ENCODE peak calls at places on chromosomes 16 and 17, in six cellular contexts. One of them, this sample, is unnamed.

GRCh38 chr17:75507712-75508111 is 7.6 kb downstream of the CASKIN2 start:
- DNase-seq in OCI-LY7: no peak
- DNase-seq in lung: no peak
- DNase-seq in AG04450: no peak
- DNase-seq in Peyer's patch: no peak
- DNase-seq in endothelial cell of umbilical vein: no peak
- DNase-seq in this sample: no peak

GRCh38 chr17:64028874-64029464 is 8.5 kb upstream of the ICAM2 start:
- DNase-seq in Peyer's patch: peak; percentile 92
- DNase-seq in endothelial cell of umbilical vein: peak; percentile 67
- DNase-seq in lung: peak; percentile 63
- DNase-seq in OCI-LY7: peak; percentile 83
- DNase-seq in AG04450: peak; percentile 39
- DNase-seq in this sample: peak; percentile 42

GRCh38 chr16:58035356-58036170 is 10.0 kb downstream of the MMP15 start:
- DNase-seq in Peyer's patch: no peak
- DNase-seq in endothelial cell of umbilical vein: no peak
- DNase-seq in OCI-LY7: peak; percentile 37
- DNase-seq in AG04450: no peak
- DNase-seq in lung: no peak
- DNase-seq in this sample: no peak

GRCh38 chr17:48244121-48244711 is 136.7 kb downstream of the SNX11 start:
- DNase-seq in Peyer's patch: peak; percentile 71
- DNase-seq in endothelial cell of umbilical vein: peak; percentile 88
- DNase-seq in AG04450: no peak
- DNase-seq in OCI-LY7: peak; percentile 29
- DNase-seq in lung: no peak
- DNase-seq in this sample: no peak

GRCh38 chr16:14050297-14051027 is 20.7 kb upstream of the MRTFB start:
- DNase-seq in AG04450: no peak
- DNase-seq in Peyer's patch: no peak
- DNase-seq in endothelial cell of umbilical vein: peak; percentile 62
- DNase-seq in OCI-LY7: no peak
- DNase-seq in lung: no peak
- DNase-seq in this sample: no peak

GRCh38 chr17:49565948-49566491 is 9.7 kb upstream of the NXPH3 start:
- DNase-seq in Peyer's patch: peak; percentile 61
- DNase-seq in OCI-LY7: no peak
- DNase-seq in AG04450: no peak
- DNase-seq in lung: peak; percentile 89
- DNase-seq in endothelial cell of umbilical vein: no peak
- DNase-seq in this sample: no peak

GRCh38 chr17:42670925-42671657 is 5.7 kb downstream of the PLEKHH3 start:
- DNase-seq in endothelial cell of umbilical vein: no peak
- DNase-seq in AG04450: no peak
- DNase-seq in lung: no peak
- DNase-seq in OCI-LY7: no peak
- DNase-seq in Peyer's patch: no peak
- DNase-seq in this sample: no peak

GRCh38 chr17:17511971-17512858 is 16.0 kb upstream of the RASD1 start:
- DNase-seq in Peyer's patch: no peak
- DNase-seq in AG04450: peak; percentile 75
- DNase-seq in OCI-LY7: no peak
- DNase-seq in endothelial cell of umbilical vein: no peak
- DNase-seq in lung: no peak
- DNase-seq in this sample: no peak

GRCh38 chr17:73872816-73873215 is 228.6 kb upstream of the SDK2 start:
- DNase-seq in endothelial cell of umbilical vein: no peak
- DNase-seq in OCI-LY7: no peak
- DNase-seq in AG04450: no peak
- DNase-seq in Peyer's patch: no peak
- DNase-seq in lung: no peak
- DNase-seq in this sample: no peak

GRCh38 chr17:81338301-81339179 is 43.4 kb upstream of the SLC38A10 start:
- DNase-seq in lung: no peak
- DNase-seq in Peyer's patch: no peak
- DNase-seq in OCI-LY7: no peak
- DNase-seq in endothelial cell of umbilical vein: no peak
- DNase-seq in AG04450: no peak
- DNase-seq in this sample: no peak

GRCh38 chr16:56789360-56789759 is 59.4 kb downstream of the NUP93 start:
- DNase-seq in endothelial cell of umbilical vein: peak; percentile 55
- DNase-seq in lung: peak; percentile 38
- DNase-seq in OCI-LY7: peak; percentile 57
- DNase-seq in AG04450: no peak
- DNase-seq in Peyer's patch: peak; percentile 51
- DNase-seq in this sample: no peak

GRCh38 chr16:22329199-22329695 is 32.0 kb downstream of the POLR3E start:
- DNase-seq in endothelial cell of umbilical vein: no peak
- DNase-seq in Peyer's patch: no peak
- DNase-seq in lung: no peak
- DNase-seq in OCI-LY7: no peak
- DNase-seq in AG04450: no peak
- DNase-seq in this sample: no peak

GRCh38 chr17:29358421-29358820 is 31.7 kb upstream of the TAOK1 start:
- DNase-seq in OCI-LY7: no peak
- DNase-seq in endothelial cell of umbilical vein: no peak
- DNase-seq in AG04450: no peak
- DNase-seq in Peyer's patch: no peak
- DNase-seq in lung: no peak
- DNase-seq in this sample: no peak

GRCh38 chr16:28140788-28141618 is 70.8 kb downstream of the XPO6 start:
- DNase-seq in Peyer's patch: peak; percentile 82
- DNase-seq in lung: peak; percentile 60
- DNase-seq in OCI-LY7: peak; percentile 80
- DNase-seq in AG04450: no peak
- DNase-seq in endothelial cell of umbilical vein: no peak
- DNase-seq in this sample: peak; percentile 64

GRCh38 chr16:77585852-77586251 is 136.5 kb upstream of the NUDT7 start:
- DNase-seq in AG04450: no peak
- DNase-seq in endothelial cell of umbilical vein: peak; percentile 94
- DNase-seq in Peyer's patch: no peak
- DNase-seq in lung: no peak
- DNase-seq in OCI-LY7: no peak
- DNase-seq in this sample: no peak

GRCh38 chr16:85164838-85165516 is 52.7 kb upstream of the CIBAR2 start:
- DNase-seq in endothelial cell of umbilical vein: no peak
- DNase-seq in Peyer's patch: no peak
- DNase-seq in OCI-LY7: no peak
- DNase-seq in AG04450: no peak
- DNase-seq in lung: no peak
- DNase-seq in this sample: no peak

GRCh38 chr17:57480438-57481196 is 224.3 kb downstream of the MSI2 start:
- DNase-seq in Peyer's patch: no peak
- DNase-seq in OCI-LY7: no peak
- DNase-seq in lung: no peak
- DNase-seq in endothelial cell of umbilical vein: peak; percentile 60
- DNase-seq in AG04450: no peak
- DNase-seq in this sample: no peak

GRCh38 chr16:2799852-2800226 is 1.6 kb downstream of the PRSS41 start:
- DNase-seq in endothelial cell of umbilical vein: no peak
- DNase-seq in OCI-LY7: no peak
- DNase-seq in AG04450: no peak
- DNase-seq in lung: peak; percentile 69
- DNase-seq in Peyer's patch: no peak
- DNase-seq in this sample: no peak

GRCh38 chr16:4454618-4455017 is 19.8 kb downstream of the NMRAL1 start:
- DNase-seq in AG04450: no peak
- DNase-seq in lung: no peak
- DNase-seq in OCI-LY7: no peak
- DNase-seq in endothelial cell of umbilical vein: no peak
- DNase-seq in Peyer's patch: no peak
- DNase-seq in this sample: no peak

GRCh38 chr17:46154151-46154816 is 38.9 kb downstream of the KANSL1 start:
- DNase-seq in Peyer's patch: no peak
- DNase-seq in endothelial cell of umbilical vein: peak; percentile 78
- DNase-seq in lung: no peak
- DNase-seq in AG04450: no peak
- DNase-seq in OCI-LY7: peak; percentile 46
- DNase-seq in this sample: peak; percentile 23

GRCh38 chr17:74987909-74988711 is 678 bp downstream of the CDR2L start:
- DNase-seq in AG04450: peak; percentile 29
- DNase-seq in Peyer's patch: peak; percentile 86
- DNase-seq in OCI-LY7: peak; percentile 15
- DNase-seq in endothelial cell of umbilical vein: peak; percentile 84
- DNase-seq in lung: peak; percentile 65
- DNase-seq in this sample: peak; percentile 12

GRCh38 chr17:75664099-75664549 is 2.8 kb downstream of the RECQL5 start:
- DNase-seq in AG04450: no peak
- DNase-seq in endothelial cell of umbilical vein: no peak
- DNase-seq in lung: no peak
- DNase-seq in OCI-LY7: peak; percentile 100
- DNase-seq in Peyer's patch: no peak
- DNase-seq in this sample: no peak

GRCh38 chr16:35296962-35297653 is 1837.7 kb downstream of the TP53TG3F start:
- DNase-seq in Peyer's patch: no peak
- DNase-seq in AG04450: no peak
- DNase-seq in endothelial cell of umbilical vein: no peak
- DNase-seq in lung: peak; percentile 3
- DNase-seq in OCI-LY7: no peak
- DNase-seq in this sample: no peak
- H3K9me3 ChIP-seq in Peyer's patch: no peaks in the 10 kb centered on the region
- H3K9me3 ChIP-seq in AG04450: peaks cover 18% of the 10 kb centered on the region
- H3K9me3 ChIP-seq in endothelial cell of umbilical vein: peaks cover 4% of the 10 kb centered on the region
- H3K9me3 ChIP-seq in lung: no peaks in the 10 kb centered on the region
- H3K9me3 ChIP-seq in OCI-LY7: no peaks in the 10 kb centered on the region
- H3K9me3 ChIP-seq in this sample: no peaks in the 10 kb centered on the region

GRCh38 chr16:72937360-72937759 is 110.6 kb downstream of the ZFHX3 start:
- DNase-seq in OCI-LY7: no peak
- DNase-seq in endothelial cell of umbilical vein: no peak
- DNase-seq in Peyer's patch: no peak
- DNase-seq in AG04450: no peak
- DNase-seq in lung: no peak
- DNase-seq in this sample: no peak

GRCh38 chr16:72934661-72935403 is 113.1 kb downstream of the ZFHX3 start:
- DNase-seq in Peyer's patch: no peak
- DNase-seq in lung: no peak
- DNase-seq in endothelial cell of umbilical vein: no peak
- DNase-seq in OCI-LY7: no peak
- DNase-seq in AG04450: no peak
- DNase-seq in this sample: no peak

GRCh38 chr16:72935896-72936295 is 112.0 kb downstream of the ZFHX3 start:
- DNase-seq in OCI-LY7: no peak
- DNase-seq in AG04450: no peak
- DNase-seq in lung: no peak
- DNase-seq in endothelial cell of umbilical vein: no peak
- DNase-seq in Peyer's patch: no peak
- DNase-seq in this sample: no peak

GRCh38 chr16:72937916-72938315 is 110.0 kb downstream of the ZFHX3 start:
- DNase-seq in OCI-LY7: no peak
- DNase-seq in AG04450: no peak
- DNase-seq in Peyer's patch: no peak
- DNase-seq in endothelial cell of umbilical vein: no peak
- DNase-seq in lung: no peak
- DNase-seq in this sample: no peak

GRCh38 chr16:72936408-72936807 is 111.5 kb downstream of the ZFHX3 start:
- DNase-seq in AG04450: no peak
- DNase-seq in endothelial cell of umbilical vein: no peak
- DNase-seq in Peyer's patch: no peak
- DNase-seq in OCI-LY7: no peak
- DNase-seq in lung: no peak
- DNase-seq in this sample: no peak
- H3K27ac ChIP-seq in AG04450: no peak overlapping the region
- H3K27ac ChIP-seq in endothelial cell of umbilical vein: no peak overlapping the region
- H3K27ac ChIP-seq in Peyer's patch: no peak overlapping the region
- H3K27ac ChIP-seq in OCI-LY7: no peak overlapping the region
- H3K27ac ChIP-seq in lung: no peak overlapping the region
- H3K27ac ChIP-seq in this sample: no peak overlapping the region

DNA sequence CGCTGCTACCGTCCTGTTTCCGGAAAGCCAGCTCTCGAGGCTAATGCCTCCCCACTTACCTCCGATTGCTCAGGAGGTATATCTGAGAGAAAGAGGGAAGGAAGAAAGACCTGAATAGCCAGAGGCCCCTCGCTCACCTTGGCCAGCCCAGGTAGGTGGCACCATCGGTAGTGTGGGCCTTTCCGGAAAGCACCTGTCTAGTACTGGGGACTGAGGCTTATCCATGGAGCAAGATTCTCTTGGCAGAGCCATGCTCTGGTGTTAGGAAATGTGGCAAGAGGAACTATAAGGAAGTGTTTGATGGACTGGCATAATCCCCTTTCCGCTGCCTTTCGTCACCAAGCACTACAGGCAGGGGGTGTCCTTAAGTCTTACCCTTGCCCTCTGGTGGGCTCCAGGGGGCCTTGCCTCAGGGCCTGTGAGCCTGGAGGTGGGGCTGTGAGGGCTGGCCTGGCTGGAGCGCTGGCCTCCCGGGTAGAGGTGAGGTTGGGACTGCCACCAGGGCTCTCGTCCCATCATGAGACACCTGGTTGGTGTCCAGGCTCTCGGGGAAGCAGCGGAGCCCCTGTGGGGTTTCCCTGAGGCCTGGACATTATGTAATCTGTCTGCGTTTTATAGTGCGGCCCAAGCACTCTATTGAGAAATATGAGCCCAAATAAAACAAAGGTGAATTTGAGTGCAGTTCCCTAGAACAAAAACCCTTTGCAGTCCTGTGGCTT is 2.9 kb downstream of the CMIP start:
- DNase-seq in Peyer's patch: peak; percentile 70
- DNase-seq in lung: peak; percentile 68
- DNase-seq in OCI-LY7: no peak
- DNase-seq in AG04450: no peak
- DNase-seq in endothelial cell of umbilical vein: peak; percentile 25
- DNase-seq in this sample: no peak
- H3K4me3 ChIP-seq in Peyer's patch: no peak overlapping the region
- H3K4me3 ChIP-seq in lung: peak overlapping the region; percentile 29
- H3K4me3 ChIP-seq in OCI-LY7: no peak overlapping the region
- H3K4me3 ChIP-seq in AG04450: peak overlapping the region; percentile 79
- H3K4me3 ChIP-seq in endothelial cell of umbilical vein: peak overlapping the region; percentile 97
- H3K4me3 ChIP-seq in this sample: no peak overlapping the region

GRCh38 chr16:35561346-35561745 is 2101.9 kb downstream of the TP53TG3F start:
- DNase-seq in AG04450: no peak
- DNase-seq in OCI-LY7: no peak
- DNase-seq in endothelial cell of umbilical vein: no peak
- DNase-seq in lung: no peak
- DNase-seq in Peyer's patch: no peak
- DNase-seq in this sample: no peak

GRCh38 chr16:35559911-35560636 is 2100.7 kb downstream of the TP53TG3F start:
- DNase-seq in AG04450: no peak
- DNase-seq in OCI-LY7: no peak
- DNase-seq in lung: no peak
- DNase-seq in endothelial cell of umbilical vein: no peak
- DNase-seq in Peyer's patch: no peak
- DNase-seq in this sample: no peak

GRCh38 chr16:35562919-35563318 is 2103.5 kb downstream of the TP53TG3F start:
- DNase-seq in OCI-LY7: no peak
- DNase-seq in lung: no peak
- DNase-seq in Peyer's patch: no peak
- DNase-seq in endothelial cell of umbilical vein: no peak
- DNase-seq in AG04450: no peak
- DNase-seq in this sample: no peak

GRCh38 chr16:35562471-35562870 is 2103.1 kb downstream of the TP53TG3F start:
- DNase-seq in AG04450: no peak
- DNase-seq in lung: no peak
- DNase-seq in OCI-LY7: no peak
- DNase-seq in Peyer's patch: no peak
- DNase-seq in endothelial cell of umbilical vein: no peak
- DNase-seq in this sample: no peak

DNA sequence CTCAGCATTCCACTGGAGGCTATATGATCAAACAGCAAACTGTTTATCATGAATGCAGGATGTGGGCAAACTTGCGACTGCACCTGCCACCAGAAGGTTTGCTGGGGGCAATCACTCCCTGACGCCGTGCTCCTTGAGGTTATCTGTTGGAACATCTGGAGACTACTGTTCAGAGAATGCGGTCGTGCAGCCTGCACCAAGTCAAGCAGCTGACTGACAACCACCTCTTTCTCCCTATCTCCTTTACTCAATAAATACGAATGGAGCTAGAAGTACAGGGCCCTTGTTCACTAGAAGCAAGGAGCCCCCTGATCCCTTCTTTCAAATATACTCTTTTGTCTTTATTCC is 2101.2 kb downstream of the TP53TG3F start:
- DNase-seq in OCI-LY7: no peak
- DNase-seq in lung: no peak
- DNase-seq in AG04450: no peak
- DNase-seq in Peyer's patch: no peak
- DNase-seq in endothelial cell of umbilical vein: no peak
- DNase-seq in this sample: no peak
- H3K9me3 ChIP-seq in OCI-LY7: no peaks in the 10 kb centered on the region
- H3K9me3 ChIP-seq in lung: no peaks in the 10 kb centered on the region
- H3K9me3 ChIP-seq in AG04450: peaks cover 27% of the 10 kb centered on the region
- H3K9me3 ChIP-seq in Peyer's patch: no peaks in the 10 kb centered on the region
- H3K9me3 ChIP-seq in endothelial cell of umbilical vein: peaks cover 15% of the 10 kb centered on the region
- H3K9me3 ChIP-seq in this sample: peaks cover 5% of the 10 kb centered on the region